ENCODE peak calls at places on chromosomes 3 and 15, in five cellular contexts. Y is fibroblast of mammary gland, M is sigmoid colon, W is AG09309, P is GM23338. Z is an unnamed sample.

GRCh38 chr3:172061724-172062184 is 22.4 kb downstream of the FNDC3B start:
- DNase-seq in Y (peak; percentile 51), M (no peak), P (no peak), W (no peak), Z (peak; percentile 38)

GRCh38 chr3:17014734-17015133 is 130.0 kb downstream of the PLCL2 start:
- DNase-seq in P (no peak), W (no peak), M (no peak), Y (no peak), Z (no peak)

GRCh38 chr3:194395201-194395600 is 3.9 kb downstream of the GP5 start:
- DNase-seq in Y (peak; percentile 20), W (no peak), P (no peak), M (no peak), Z (no peak)

GRCh38 chr3:45966371-45966780 is 23.1 kb downstream of the CXCR6 start:
- DNase-seq in P (peak; percentile 7), Y (no peak), M (no peak), W (no peak), Z (no peak)

GRCh38 chr3:63684081-63684480 is 31.6 kb downstream of the SNTN start:
- DNase-seq in P (peak; percentile 6), W (no peak), M (no peak), Y (no peak), Z (no peak)

GRCh38 chr15:80242132-80242769 is 9.8 kb downstream of the CTXND1 start:
- DNase-seq in W (no peak), Y (peak; percentile 31), P (peak; percentile 88), M (no peak), Z (peak; percentile 44)

GRCh38 chr15:66774001-66774814 is 72.2 kb downstream of the SMAD6 start:
- DNase-seq in M (peak; percentile 92), Y (peak; percentile 67), W (no peak), P (peak; percentile 92), Z (peak; percentile 77)

GRCh38 chr3:72768976-72769375 is 79.3 kb downstream of the SHQ1 start:
- DNase-seq in M (no peak), Y (no peak), P (no peak), W (no peak), Z (no peak)

GRCh38 chr3:122843604-122844003 is 48.7 kb downstream of the SLC49A4 start:
- DNase-seq in W (no peak), Y (no peak), P (no peak), M (no peak), Z (no peak)

GRCh38 chr3:134075568-134075825 is 45.8 kb upstream of the SLCO2A1 start:
- DNase-seq in M (no peak), Y (no peak), P (no peak), W (no peak), Z (no peak)

GRCh38 chr3:71425491-71426071 is 157.9 kb downstream of the FOXP1 start:
- DNase-seq in P (no peak), M (no peak), Y (peak; percentile 95), W (peak; percentile 95), Z (peak; percentile 91)

GRCh38 chr3:166554006-166554405 is 716.8 kb upstream of the BCHE start:
- DNase-seq in M (no peak), P (no peak), W (no peak), Y (no peak), Z (no peak)

GRCh38 chr15:57457726-57458125 is 81.4 kb downstream of the CGNL1 start:
- DNase-seq in W (no peak), P (no peak), M (no peak), Y (no peak), Z (peak; percentile 16)

GRCh38 chr3:46378426-46378942 is 7.7 kb downstream of the CCR5 start:
- DNase-seq in M (peak; percentile 73), W (peak; percentile 8), P (peak; percentile 84), Y (peak; percentile 57), Z (peak; percentile 47)

GRCh38 chr3:47794585-47794984 is 8.4 kb upstream of the DHX30 start:
- DNase-seq in M (no peak), W (no peak), P (no peak), Y (no peak), Z (no peak)

GRCh38 chr3:133106169-133106568 is 68.0 kb downstream of the TMEM108 start:
- DNase-seq in P (no peak), W (no peak), M (no peak), Y (no peak), Z (no peak)

GRCh38 chr15:31136612-31137328 is 35.2 kb upstream of the TRPM1 start:
- DNase-seq in W (no peak), M (no peak), Y (no peak), P (no peak), Z (no peak)

GRCh38 chr3:88809993-88810392 is 297.4 kb upstream of the EPHA3 start:
- DNase-seq in P (no peak), W (no peak), M (no peak), Y (no peak), Z (peak; percentile 8)

GRCh38 chr15:70323111-70323851 is 225.6 kb upstream of the TLE3 start:
- DNase-seq in M (peak; percentile 93), Y (peak; percentile 70), W (no peak), P (no peak), Z (peak; percentile 88)

GRCh38 chr3:64214002-64214696 is 11.1 kb downstream of the PRICKLE2 start:
- DNase-seq in M (peak; percentile 90), W (no peak), P (no peak), Y (peak; percentile 93), Z (peak; percentile 82)

GRCh38 chr3:140467104-140467577 is 210.7 kb upstream of the TRIM42 start:
- DNase-seq in P (no peak), Y (peak; percentile 65), M (no peak), W (no peak), Z (no peak)

GRCh38 chr3:13095408-13095861 is 22.2 kb upstream of the IQSEC1 start:
- DNase-seq in M (no peak), W (no peak), P (no peak), Y (no peak), Z (no peak)

GRCh38 chr15:57235865-57236264 is 140.4 kb upstream of the CGNL1 start:
- DNase-seq in Y (peak; percentile 78), P (peak; percentile 67), M (no peak), W (no peak), Z (peak; percentile 87)

GRCh38 chr3:190017575-190018288 is 103.0 kb downstream of the P3H2 start:
- DNase-seq in P (peak; percentile 38), M (no peak), W (peak; percentile 46), Y (peak; percentile 84), Z (peak; percentile 81)

GRCh38 chr3:112640333-112640863 is 545 bp downstream of the CCDC80 start:
- DNase-seq in W (peak; percentile 71), M (peak; percentile 75), P (no peak), Y (peak; percentile 94), Z (peak; percentile 93)

GRCh38 chr3:32460031-32460749 is 42.5 kb downstream of the CMTM6 start:
- DNase-seq in P (peak; percentile 98), Y (no peak), M (no peak), W (no peak), Z (no peak)

GRCh38 chr3:119675188-119675874 is 1.9 kb downstream of the COX17 start:
- DNase-seq in Y (no peak), M (no peak), W (no peak), P (no peak), Z (no peak)

GRCh38 chr15:66650433-66650832 is 51.6 kb upstream of the SMAD6 start:
- DNase-seq in P (no peak), M (no peak), W (no peak), Y (peak; percentile 31), Z (no peak)

GRCh38 chr3:56415672-56416071 is 52.6 kb downstream of the ERC2 start:
- DNase-seq in W (no peak), Y (no peak), P (no peak), M (no peak), Z (peak; percentile 5)

GRCh38 chr3:197801801-197802504 is 10.9 kb downstream of the LRCH3 start:
- DNase-seq in M (no peak), Y (peak; percentile 53), P (peak; percentile 35), W (no peak), Z (peak; percentile 57)

GRCh38 chr3:183576487-183577107 is 21.1 kb upstream of the KLHL6 start:
- DNase-seq in Y (peak; percentile 55), P (no peak), W (no peak), M (peak; percentile 69), Z (peak; percentile 29)

GRCh38 chr15:69036856-69037255 is 22.4 kb downstream of the NOX5 start:
- DNase-seq in M (no peak), P (no peak), W (no peak), Y (no peak), Z (no peak)

GRCh38 chr15:69035918-69036258 is 21.4 kb downstream of the NOX5 start:
- DNase-seq in W (no peak), M (no peak), P (no peak), Y (no peak), Z (no peak)

GRCh38 chr15:69034352-69034751 is 19.9 kb downstream of the NOX5 start:
- DNase-seq in W (peak; percentile 75), Y (peak; percentile 89), M (no peak), P (no peak), Z (peak; percentile 83)

GRCh38 chr15:69037482-69037881 is 23.0 kb downstream of the NOX5 start:
- DNase-seq in W (no peak), Y (no peak), M (no peak), P (no peak), Z (no peak)

DNA sequence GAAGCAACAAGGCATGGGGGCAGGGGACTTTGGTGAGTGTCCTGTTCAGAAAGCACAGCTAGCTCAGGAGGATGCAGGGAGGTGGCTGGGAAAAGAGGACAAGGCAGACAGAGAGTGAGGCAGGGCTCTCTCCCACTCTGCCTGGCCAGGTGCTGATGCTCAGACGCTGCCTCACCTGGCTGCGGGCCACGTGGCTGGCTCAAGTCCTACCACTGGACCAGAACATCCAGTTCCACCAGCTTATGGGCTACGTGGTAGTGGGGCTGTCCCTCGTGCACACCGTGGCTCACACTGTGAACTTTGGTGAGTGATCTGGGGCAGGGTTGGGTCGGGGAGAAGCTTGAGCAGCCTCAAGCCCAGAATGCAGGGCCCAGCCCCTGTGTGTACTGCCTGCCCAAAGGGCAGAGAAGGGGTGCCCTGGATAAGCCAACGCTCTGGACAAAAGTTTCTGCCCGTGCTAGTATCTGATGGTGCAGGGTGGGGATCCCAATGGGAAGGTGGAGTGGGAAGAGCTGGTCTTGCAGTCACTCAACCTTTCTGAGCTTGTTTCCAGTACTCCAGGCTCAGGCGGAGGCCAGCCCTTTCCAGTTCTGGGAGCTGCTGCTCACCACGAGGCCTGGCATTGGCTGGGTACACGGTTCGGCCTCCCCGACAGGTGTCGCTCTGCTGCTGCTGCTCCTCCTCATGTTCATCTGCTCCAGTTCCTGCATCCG is 20.9 kb downstream of the NOX5 start:
- DNase-seq in P (peak; percentile 77), W (no peak), M (no peak), Y (no peak), Z (no peak)
- TF ChIP-seq CTCF in P (peak; percentile 63), W (no peak), M (no peak), Y (no peak), Z (no peak)

DNA sequence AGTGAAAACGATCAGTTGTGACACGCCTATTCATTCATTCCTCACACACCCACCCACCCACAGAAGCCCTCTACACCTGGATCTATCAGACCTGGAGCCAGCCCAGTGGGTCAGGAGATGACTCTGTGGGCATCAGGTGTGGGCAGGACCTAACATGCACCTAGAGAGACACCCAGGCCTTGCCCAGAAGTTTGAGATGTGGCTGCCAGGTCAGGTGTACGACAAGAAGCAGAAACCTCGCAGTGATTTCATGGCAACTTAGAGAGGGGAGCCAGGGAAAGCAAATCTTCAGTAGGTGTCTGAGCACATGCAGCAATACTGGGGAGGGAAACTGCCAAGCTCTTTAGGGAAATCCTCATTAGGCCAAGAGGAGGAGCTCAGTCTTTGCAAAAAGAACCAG is 264.7 kb upstream of the ROPN1 start:
- DNase-seq in Y (no peak), W (no peak), P (no peak), M (no peak), Z (no peak)
- H3K4me3 ChIP-seq in Y (no peak overlapping the region), W (no peak overlapping the region), P (no peak overlapping the region), M (no peak overlapping the region), Z (no peak overlapping the region)

GRCh38 chr15:74961616-74962015 is 5.0 kb upstream of the RPP25 start:
- DNase-seq in P (no peak), W (no peak), Y (no peak), M (no peak), Z (no peak)
- TF ChIP-seq CTCF in P (no peak), W (no peak), Y (no peak), M (no peak), Z (no peak)

GRCh38 chr15:62164500-62165028 is 521 bp downstream of the C2CD4B start:
- DNase-seq in P (peak; percentile 72), W (no peak), Y (no peak), M (no peak), Z (no peak)
- H3K4me3 ChIP-seq in P (peak overlapping the region; percentile 55), W (no peak overlapping the region), Y (no peak overlapping the region), M (no peak overlapping the region), Z (no peak overlapping the region)